ENCODE peak calls at places on chromosomes 1 and 21, in nine cellular contexts. U is thoracic aorta, L is fibroblast of lung, G is endothelial cell, P is left ventricle myocardium inferior, V is mesothelial cell of epicardium, E is lung, H is heart right ventricle, K is astrocyte of the spinal cord. W is an unnamed sample.

GRCh38 chr1:76511226-76511625 is 356.1 kb upstream of the ST6GALNAC5 start:
- DNase-seq in U (no peak), L (no peak), G (no peak), P (no peak), V (no peak), E (no peak), H (no peak), K (no peak), W (no peak)

GRCh38 chr1:183327429-183328290 is 90.5 kb downstream of the NMNAT2 start:
- DNase-seq in U (no peak), L (no peak), G (no peak), P (peak; percentile 50), V (no peak), E (no peak), H (peak; percentile 46), K (no peak), W (no peak)

GRCh38 chr1:243287652-243288051 is 31.8 kb downstream of the SDCCAG8 start:
- DNase-seq in U (no peak), L (peak; percentile 87), G (no peak), P (no peak), V (no peak), E (no peak), H (no peak), K (peak; percentile 84), W (no peak)

GRCh38 chr1:206540044-206540758 is 32.9 kb downstream of the RASSF5 start:
- DNase-seq in U (peak; percentile 57), L (no peak), G (no peak), P (no peak), V (no peak), E (peak; percentile 85), H (no peak), K (no peak), W (no peak)

GRCh38 chr21:36246080-36246631 is 73.8 kb upstream of the MORC3 start:
- DNase-seq in U (no peak), L (no peak), G (no peak), P (no peak), V (no peak), E (peak; percentile 31), H (no peak), K (no peak), W (no peak)

GRCh38 chr1:51719146-51719545 is 102.3 kb downstream of the OSBPL9 start:
- DNase-seq in U (no peak), L (no peak), G (no peak), P (no peak), V (no peak), E (no peak), H (no peak), K (no peak), W (no peak)

GRCh38 chr21:27703806-27704205 is 736.9 kb upstream of the ADAMTS5 start:
- DNase-seq in U (no peak), L (no peak), G (no peak), P (no peak), V (no peak), E (no peak), H (no peak), K (no peak), W (no peak)

GRCh38 chr1:164767257-164768044 is 208.5 kb downstream of the PBX1 start:
- DNase-seq in U (no peak), L (peak; percentile 99), G (no peak), P (no peak), V (no peak), E (no peak), H (no peak), K (peak; percentile 96), W (no peak)

GRCh38 chr1:207959141-207959825 is 48.4 kb upstream of the CD34 start:
- DNase-seq in U (peak; percentile 58), L (peak; percentile 40), G (peak; percentile 50), P (peak; percentile 90), V (peak; percentile 37), E (peak; percentile 57), H (peak; percentile 86), K (peak; percentile 33), W (no peak)

GRCh38 chr1:89802036-89802435 is 18.8 kb upstream of the LRRC8D start:
- DNase-seq in U (no peak), L (no peak), G (no peak), P (no peak), V (no peak), E (no peak), H (no peak), K (no peak), W (no peak)

GRCh38 chr1:90706437-90707362 is 10.4 kb downstream of the BARHL2 start:
- DNase-seq in U (no peak), L (no peak), G (peak; percentile 63), P (no peak), V (no peak), E (peak; percentile 29), H (no peak), K (no peak), W (no peak)

GRCh38 chr1:37482796-37483744 is 8.7 kb downstream of the ZC3H12A start:
- DNase-seq in U (no peak), L (no peak), G (no peak), P (no peak), V (no peak), E (no peak), H (no peak), K (no peak), W (no peak)

GRCh38 chr1:22143065-22143514 is at the start of gene WNT4:
- DNase-seq in U (no peak), L (no peak), G (peak; percentile 34), P (no peak), V (no peak), E (no peak), H (no peak), K (no peak), W (no peak)

GRCh38 chr1:119919241-119919640 is 22.9 kb upstream of the ADAM30 start:
- DNase-seq in U (no peak), L (no peak), G (no peak), P (no peak), V (no peak), E (no peak), H (no peak), K (no peak), W (no peak)

GRCh38 chr1:154973344-154974085 is 966 bp upstream of the CKS1B start:
- DNase-seq in U (peak; percentile 96), L (peak; percentile 96), G (peak; percentile 94), P (peak; percentile 96), V (peak; percentile 84), E (peak; percentile 99), H (peak; percentile 98), K (peak; percentile 98), W (peak; percentile 82)

GRCh38 chr1:41492341-41492848 is 7.9 kb upstream of the EDN2 start:
- DNase-seq in U (no peak), L (no peak), G (peak; percentile 67), P (peak; percentile 12), V (no peak), E (no peak), H (no peak), K (no peak), W (no peak)
- TF ChIP-seq CTCF in U (peak; percentile 36), L (peak; percentile 30), G (peak; percentile 71), P (peak; percentile 41), V (peak; percentile 35), E (no peak), H (no peak), K (peak; percentile 62), W (peak; percentile 43)

DNA sequence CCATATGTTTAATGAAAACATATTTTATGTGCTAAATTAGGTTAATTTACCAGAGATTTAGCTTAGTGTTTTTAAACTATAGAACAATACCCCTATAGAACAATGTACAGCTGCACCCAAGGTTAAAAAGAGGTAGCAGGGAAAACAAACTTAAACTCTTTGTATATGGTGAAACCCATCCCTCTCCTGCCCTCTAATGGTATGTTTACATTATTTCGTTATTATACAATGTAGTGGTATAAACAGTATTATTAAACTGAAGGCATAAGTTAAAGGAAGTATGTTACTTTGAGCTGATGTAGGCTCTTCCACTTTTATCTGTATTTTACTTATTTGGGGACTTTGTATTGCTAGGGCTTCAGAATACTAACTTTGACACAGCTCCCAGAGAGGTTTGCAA is 16.7 kb upstream of the ZYG11A start:
- DNase-seq in U (no peak), L (peak; percentile 38), G (no peak), P (no peak), V (no peak), E (no peak), H (no peak), K (no peak), W (no peak)
- TF ChIP-seq CTCF in U (no peak), L (no peak), G (peak; percentile 14), P (no peak), V (no peak), E (no peak), H (no peak), K (peak; percentile 3), W (peak; percentile 44)

GRCh38 chr1:111351700-111352099 is 61.0 kb downstream of the CHIA start:
- DNase-seq in U (no peak), L (no peak), G (no peak), P (no peak), V (no peak), E (no peak), H (no peak), K (no peak), W (no peak)

GRCh38 chr1:111346089-111346885 is 55.6 kb downstream of the CHIA start:
- DNase-seq in U (peak; percentile 31), L (peak; percentile 84), G (peak; percentile 89), P (peak; percentile 77), V (peak; percentile 79), E (peak; percentile 93), H (peak; percentile 82), K (peak; percentile 78), W (peak; percentile 58)
- TF ChIP-seq CTCF in U (no peak), L (no peak), G (no peak), P (no peak), V (no peak), E (no peak), H (no peak), K (no peak), W (no peak)

GRCh38 chr1:161483361-161483760 is 21.9 kb upstream of the FCGR2A start:
- DNase-seq in U (no peak), L (no peak), G (no peak), P (no peak), V (no peak), E (no peak), H (no peak), K (no peak), W (no peak)

GRCh38 chr1:161486806-161487482 is 18.3 kb upstream of the FCGR2A start:
- DNase-seq in U (no peak), L (peak; percentile 68), G (peak; percentile 53), P (no peak), V (no peak), E (no peak), H (peak; percentile 45), K (peak; percentile 46), W (peak; percentile 53)

GRCh38 chr1:161482610-161483009 is 22.6 kb upstream of the FCGR2A start:
- DNase-seq in U (no peak), L (no peak), G (no peak), P (no peak), V (no peak), E (no peak), H (no peak), K (no peak), W (no peak)

GRCh38 chr1:161481624-161482392 is 23.4 kb upstream of the FCGR2A start:
- DNase-seq in U (no peak), L (no peak), G (no peak), P (no peak), V (no peak), E (no peak), H (no peak), K (no peak), W (no peak)

DNA sequence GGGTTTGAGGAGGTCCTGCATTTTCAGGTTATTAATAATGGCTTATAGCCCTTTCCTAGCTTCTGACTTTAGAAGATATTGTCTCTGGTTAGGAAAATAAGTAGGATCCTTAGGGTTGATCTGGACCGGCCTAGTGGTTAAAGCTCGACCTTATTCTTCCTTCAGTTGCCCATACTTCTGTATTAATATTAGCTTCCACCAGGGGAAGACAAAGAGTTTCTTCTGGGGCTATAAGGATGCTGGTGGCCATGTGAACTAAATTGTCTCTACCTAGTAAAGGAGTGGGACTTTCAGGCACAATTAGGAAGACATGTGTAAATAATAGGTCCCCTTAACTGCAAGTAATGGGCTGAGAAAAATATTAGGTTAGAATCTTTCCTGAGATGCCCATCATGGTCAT is 20.6 kb upstream of the FCGR2A start:
- DNase-seq in U (no peak), L (no peak), G (no peak), P (no peak), V (no peak), E (no peak), H (no peak), K (no peak), W (no peak)
- TF ChIP-seq CTCF in U (no peak), L (peak; percentile 17), G (peak; percentile 35), P (no peak), V (peak; percentile 26), E (no peak), H (no peak), K (peak; percentile 26), W (peak; percentile 32)